ENCODE peak calls at places on chromosomes 7 and 10, in four cellular contexts. S, K, Z and I are unnamed samples.

GRCh38 chr7:7921830-7922229 is 46.8 kb upstream of the GLCCI1 start:
- DNase-seq in Z (no peak), S (no peak), K (no peak), I (no peak)

GRCh38 chr7:131897016-131897789 is 340.8 kb upstream of the PODXL start:
- DNase-seq in S (no peak), K (no peak), Z (no peak), I (peak; percentile 54)

GRCh38 chr7:43531700-43532099 is 51.2 kb upstream of the STK17A start:
- DNase-seq in S (no peak), Z (no peak), K (no peak), I (no peak)

GRCh38 chr10:77103213-77103612 is 534.4 kb downstream of the KCNMA1 start:
- DNase-seq in Z (no peak), S (no peak), K (no peak), I (no peak)

GRCh38 chr7:120370954-120371353 is 98.0 kb downstream of the KCND2 start:
- DNase-seq in Z (no peak), K (peak; percentile 18), S (no peak), I (no peak)

GRCh38 chr7:96508371-96508770 is 186.5 kb upstream of the SLC25A13 start:
- DNase-seq in Z (no peak), K (no peak), S (no peak), I (no peak)

GRCh38 chr7:150916670-150917069 is 61.5 kb downstream of the KCNH2 start:
- DNase-seq in Z (peak; percentile 27), S (no peak), K (no peak), I (no peak)

GRCh38 chr7:47763063-47763974 is 181.4 kb upstream of the TNS3 start:
- DNase-seq in Z (no peak), S (peak; percentile 65), K (no peak), I (peak; percentile 85)

GRCh38 chr7:54542920-54543539 is 855 bp downstream of the VSTM2A start:
- DNase-seq in S (no peak), Z (no peak), K (peak; percentile 27), I (peak; percentile 66)

GRCh38 chr10:110057461-110057860 is 49.7 kb downstream of the ADD3 start:
- DNase-seq in Z (no peak), S (no peak), K (no peak), I (no peak)

GRCh38 chr7:3149961-3150516 is 106.4 kb upstream of the CARD11 start:
- DNase-seq in S (no peak), K (no peak), Z (no peak), I (no peak)

GRCh38 chr10:1932617-1933016 is 195.3 kb upstream of the ADARB2 start:
- DNase-seq in Z (peak; percentile 23), S (no peak), K (no peak), I (no peak)

GRCh38 chr7:142385528-142386340 is 127.9 kb upstream of the PRSS58 start:
- DNase-seq in S (no peak), K (peak; percentile 53), Z (no peak), I (no peak)

GRCh38 chr7:19146699-19147098 is 1.5 kb upstream of the FERD3L start:
- DNase-seq in K (no peak), Z (no peak), S (no peak), I (peak; percentile 18)

GRCh38 chr10:132742837-132743194 is 43.1 kb downstream of the NKX6-2 start:
- DNase-seq in Z (peak; percentile 50), K (no peak), S (no peak), I (no peak)

GRCh38 chr7:106895246-106895864 is 30.3 kb downstream of the PIK3CG start:
- DNase-seq in Z (peak; percentile 5), S (no peak), K (no peak), I (no peak)

DNA sequence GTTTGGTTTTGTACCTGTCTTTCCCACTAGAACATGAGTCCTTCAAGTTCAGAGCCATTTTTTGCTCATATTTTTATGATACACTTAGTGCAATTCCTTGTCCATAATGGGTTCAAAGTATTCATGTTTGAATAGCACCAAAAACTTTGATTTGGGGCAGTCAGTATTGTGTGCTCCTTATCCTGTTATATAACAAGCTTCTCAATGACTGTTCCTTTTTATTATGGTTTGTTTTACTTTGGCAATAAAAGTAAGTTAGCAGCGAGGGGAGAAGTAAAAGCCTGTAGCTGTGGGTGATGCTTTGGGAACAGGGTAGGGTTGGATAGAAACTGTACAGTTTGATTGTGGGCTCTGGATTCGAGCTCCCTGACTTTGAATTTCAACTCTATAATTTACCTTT is 174.4 kb upstream of the PCLO start:
- DNase-seq in K (no peak), Z (no peak), S (no peak), I (no peak)
- TF ChIP-seq POLR2A in K (no peak), Z (no peak), S (no peak), I (no peak)

GRCh38 chr7:4645241-4645640 is 36.9 kb upstream of the FOXK1 start:
- DNase-seq in K (no peak), S (no peak), Z (no peak), I (no peak)

GRCh38 chr7:4641667-4642467 is 40.2 kb upstream of the FOXK1 start:
- DNase-seq in Z (peak; percentile 100), S (peak; percentile 96), K (peak; percentile 93), I (peak; percentile 97)

GRCh38 chr7:4642468-4643203 is 39.5 kb upstream of the FOXK1 start:
- DNase-seq in S (no peak), Z (no peak), K (no peak), I (no peak)

GRCh38 chr7:4638781-4639575 is 43.1 kb upstream of the FOXK1 start:
- DNase-seq in K (no peak), Z (no peak), S (no peak), I (no peak)

GRCh38 chr7:4641091-4641666 is 40.9 kb upstream of the FOXK1 start:
- DNase-seq in Z (no peak), K (no peak), S (no peak), I (no peak)
- TF ChIP-seq POLR2A in Z (no peak), K (no peak), S (no peak), I (no peak)

GRCh38 chr7:92528958-92529264 is 316 bp downstream of the RBM48 start:
- DNase-seq in S (no peak), K (no peak), Z (no peak), I (no peak)
- TF ChIP-seq POLR2A in S (no peak), K (no peak), Z (no peak), I (no peak)

DNA sequence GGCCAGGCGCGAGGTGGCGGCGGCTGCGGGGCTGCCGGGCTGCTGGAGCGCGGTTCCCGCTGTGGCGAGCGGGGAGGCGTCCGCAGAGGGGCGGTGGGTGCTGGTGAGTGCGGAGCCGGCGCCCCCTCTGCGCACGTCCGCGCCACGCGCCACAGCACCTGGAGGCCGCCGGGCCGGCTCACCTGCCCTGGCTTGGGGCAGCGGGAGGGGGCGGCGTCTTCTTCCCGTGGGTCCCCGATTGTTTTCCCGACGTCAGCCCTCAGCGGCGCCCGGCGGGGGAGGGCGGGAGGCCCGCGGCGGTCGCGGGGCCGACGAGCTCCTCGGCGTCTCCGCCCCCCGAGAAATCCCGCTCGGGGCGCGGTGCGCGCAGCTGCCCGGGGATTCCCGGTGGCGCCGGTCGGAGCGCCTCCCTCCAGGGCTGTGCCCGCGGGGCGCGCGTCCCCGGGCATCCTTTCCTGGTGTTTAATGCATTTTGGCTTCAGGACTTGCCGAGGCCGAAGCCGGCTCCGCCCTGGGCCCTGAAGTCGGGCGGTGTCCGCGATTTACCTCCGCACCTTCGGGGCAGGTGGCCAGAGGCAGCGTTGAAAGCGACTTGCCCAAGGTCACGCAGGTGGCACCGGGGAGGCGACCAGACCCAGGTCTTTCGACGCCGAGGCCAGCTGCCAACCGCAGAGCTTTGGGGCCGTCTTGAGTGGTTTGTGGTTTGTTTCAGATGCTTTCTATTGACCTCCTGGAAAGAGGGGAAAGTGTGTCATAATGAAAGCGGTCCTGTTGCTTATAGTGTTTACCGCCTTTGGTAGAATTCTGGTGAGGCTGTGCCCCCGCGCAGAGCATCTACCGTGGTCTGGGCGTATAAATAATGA is 582 bp downstream of the PLEKHA1 start:
- DNase-seq in K (peak; percentile 57), S (peak; percentile 51), Z (peak; percentile 94), I (peak; percentile 19)
- TF ChIP-seq POLR2A in K (no peak), S (peak; percentile 49), Z (peak; percentile 33), I (no peak)

GRCh38 chr10:50621981-50622496 is 1.7 kb downstream of the SGMS1 start:
- DNase-seq in Z (peak; percentile 84), K (peak; percentile 99), S (peak; percentile 99), I (peak; percentile 82)
- TF ChIP-seq POLR2A in Z (peak; percentile 60), K (peak; percentile 13), S (peak; percentile 36), I (no peak)

DNA sequence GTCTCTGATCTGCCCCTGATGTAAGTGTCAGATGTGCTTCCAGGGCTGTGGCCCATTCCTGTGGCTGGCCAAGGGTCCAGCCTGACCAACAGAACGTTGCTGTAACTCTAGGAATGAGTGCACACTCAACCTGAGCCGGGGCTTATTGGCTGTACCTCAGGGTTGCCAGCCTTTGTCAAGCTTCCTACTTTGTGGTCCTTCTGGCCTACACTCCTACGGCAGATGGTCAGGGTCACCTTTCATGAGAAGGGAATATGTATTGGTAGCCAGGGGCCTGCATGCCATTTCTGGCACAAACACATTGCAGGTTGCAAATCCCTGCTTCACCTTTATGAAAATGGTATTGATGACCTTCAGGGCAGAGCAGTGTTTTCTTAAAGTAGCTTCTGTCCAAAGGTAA is 64.5 kb downstream of the MTURN start:
- DNase-seq in Z (no peak), K (no peak), S (no peak), I (no peak)
- TF ChIP-seq POLR2A in Z (no peak), K (no peak), S (no peak), I (no peak)

DNA sequence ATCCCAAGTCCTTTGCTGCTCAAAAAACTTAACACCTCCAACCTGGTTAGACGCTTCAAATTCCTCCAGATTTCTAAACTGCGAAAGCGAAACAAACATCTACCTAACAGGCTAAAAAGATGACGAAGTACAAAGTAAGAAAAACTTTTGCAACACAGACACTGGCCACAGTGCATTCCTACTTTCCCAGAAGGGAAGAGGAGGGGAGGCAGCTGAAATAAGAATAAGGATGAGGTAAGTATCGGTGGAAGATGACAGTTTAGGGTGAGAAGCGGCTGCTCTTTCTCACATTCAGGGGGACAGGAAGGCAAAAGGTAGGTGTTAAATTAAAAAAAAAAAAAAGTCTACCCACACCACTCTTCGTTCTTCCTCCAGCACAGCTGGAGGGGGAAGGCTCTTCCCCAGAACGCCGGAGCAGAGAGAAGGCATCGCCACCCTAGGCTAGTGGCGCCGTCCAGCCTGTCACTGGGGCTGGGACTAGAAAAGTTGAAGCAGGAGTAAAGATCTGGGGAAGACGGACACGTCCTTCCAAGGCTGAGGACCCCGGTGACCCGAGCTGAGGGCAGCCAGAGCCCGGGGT is 909 bp downstream of the DNAJC1 start:
- DNase-seq in Z (no peak), S (no peak), K (no peak), I (no peak)
- TF ChIP-seq POLR2A in Z (no peak), S (no peak), K (no peak), I (no peak)

GRCh38 chr7:116329845-116330503 is 119.6 kb downstream of the TES start:
- DNase-seq in Z (no peak), S (no peak), K (no peak), I (no peak)

GRCh38 chr7:116327135-116327534 is 116.8 kb downstream of the TES start:
- DNase-seq in Z (no peak), K (no peak), S (no peak), I (no peak)

GRCh38 chr7:116325517-116325916 is 115.2 kb downstream of the TES start:
- DNase-seq in K (no peak), Z (no peak), S (no peak), I (no peak)

GRCh38 chr7:116328161-116328560 is 117.8 kb downstream of the TES start:
- DNase-seq in Z (no peak), S (no peak), K (no peak), I (no peak)

GRCh38 chr7:116327751-116328150 is 117.4 kb downstream of the TES start:
- DNase-seq in Z (no peak), K (no peak), S (no peak), I (peak; percentile 35)
- TF ChIP-seq POLR2A in Z (no peak), K (no peak), S (no peak), I (no peak)